ENCODE peak calls at places on chromosomes 13 and 19, in four cellular contexts. H is PC-3, I is pancreas, X is tibial nerve. G is an unnamed sample.

GRCh38 chr13:30585748-30586262 is 31.9 kb upstream of the USPL1 start:
- DNase-seq in H (peak; percentile 89), I (no peak), X (no peak), G (no peak)

GRCh38 chr13:79448413-79448812 is 32.5 kb upstream of the NDFIP2 start:
- DNase-seq in H (no peak), I (no peak), X (no peak), G (no peak)

GRCh38 chr13:113820813-113821651 is 42.8 kb downstream of the GAS6 start:
- DNase-seq in H (peak; percentile 82), I (no peak), X (peak; percentile 73), G (peak; percentile 62)

GRCh38 chr13:50594276-50594970 is 249.1 kb downstream of the DLEU7 start:
- DNase-seq in H (no peak), I (no peak), X (no peak), G (no peak)

GRCh38 chr13:51004918-51005460 is 95.4 kb downstream of the RNASEH2B start:
- DNase-seq in H (no peak), I (no peak), X (no peak), G (no peak)

GRCh38 chr19:46717716-46718143 is 816 bp upstream of the PRKD2 start:
- DNase-seq in H (no peak), I (no peak), X (no peak), G (no peak)

GRCh38 chr19:51702103-51702753 is 9.1 kb downstream of the SPACA6 start:
- DNase-seq in H (peak; percentile 54), I (peak; percentile 91), X (peak; percentile 88), G (peak; percentile 35)

GRCh38 chr13:99812611-99813010 is 159.0 kb downstream of the ZIC5 start:
- DNase-seq in H (peak; percentile 35), I (no peak), X (no peak), G (peak; percentile 92)

GRCh38 chr13:99847318-99847750 is 124.2 kb downstream of the ZIC5 start:
- DNase-seq in H (no peak), I (no peak), X (no peak), G (no peak)

GRCh38 chr13:101845501-101846012 is 393.1 kb downstream of the ITGBL1 start:
- DNase-seq in H (peak; percentile 22), I (no peak), X (no peak), G (no peak)

GRCh38 chr19:12365094-12365371 is 450 bp downstream of the ZNF442 start:
- DNase-seq in H (peak; percentile 18), I (no peak), X (no peak), G (no peak)

GRCh38 chr13:80276371-80277289 is 64.3 kb downstream of the SPRY2 start:
- DNase-seq in H (peak; percentile 9), I (no peak), X (peak; percentile 9), G (peak; percentile 56)

DNA sequence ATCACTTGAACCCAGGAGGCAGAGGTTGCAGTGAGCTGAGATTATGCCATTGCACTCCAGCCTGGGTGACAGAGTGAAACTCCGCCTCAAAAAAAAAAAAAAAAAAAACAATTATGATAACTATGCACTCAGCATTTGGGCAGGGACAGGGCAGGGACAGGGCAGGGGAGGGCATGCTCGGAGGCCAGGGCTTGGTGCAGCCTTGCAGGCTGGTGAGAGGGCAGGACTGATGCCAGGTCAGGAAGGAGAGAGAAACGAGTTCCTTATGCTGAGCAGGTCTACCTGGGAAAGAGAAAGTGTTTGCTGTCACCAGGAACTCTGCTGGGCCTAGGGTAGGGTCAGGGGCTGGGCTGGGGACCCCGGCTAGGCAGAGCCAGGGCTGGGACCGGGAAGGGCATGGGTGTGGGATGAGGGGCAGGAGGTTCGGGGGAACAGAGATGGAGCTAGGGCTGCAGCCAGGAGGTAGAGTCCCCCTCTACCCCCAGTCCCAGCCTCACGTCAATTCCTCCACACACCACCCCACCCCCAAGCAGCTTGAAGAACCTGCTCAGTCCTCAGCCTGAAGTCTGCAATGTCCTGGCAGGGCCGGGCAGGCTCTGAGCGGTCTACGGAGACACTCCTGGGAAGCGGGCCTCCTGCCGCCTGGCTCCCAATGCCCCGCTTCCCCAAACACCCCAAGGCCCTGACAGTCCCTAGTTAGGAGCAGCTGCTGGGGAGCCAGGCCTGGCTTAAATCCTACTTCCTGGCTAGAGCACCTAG is 2.8 kb downstream of the FXYD3 start:
- DNase-seq in H (no peak), I (no peak), X (no peak), G (no peak)
- H3K4me3 ChIP-seq in H (no peak overlapping the region), I (no peak overlapping the region), X (no peak overlapping the region), G (no peak overlapping the region)

DNA sequence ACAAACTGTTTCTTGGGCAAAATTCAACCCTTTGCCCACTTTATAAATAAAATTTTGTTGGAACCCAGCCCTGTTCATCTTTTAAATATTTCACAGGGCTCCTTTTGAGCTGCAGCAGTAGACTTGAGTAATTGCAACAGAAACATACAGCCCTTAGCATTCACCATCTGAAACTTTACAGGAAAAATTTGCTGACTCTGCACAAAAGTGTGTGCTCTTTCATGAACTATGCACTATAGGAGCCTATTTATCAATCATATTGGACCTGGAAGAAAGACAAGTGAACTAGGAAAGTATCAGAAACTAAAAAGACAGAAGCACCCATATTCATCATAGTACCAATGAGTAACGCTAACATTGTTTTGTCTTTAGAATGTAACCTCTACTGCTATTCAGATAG is 406.9 kb upstream of the SLC10A2 start:
- DNase-seq in H (no peak), I (no peak), X (no peak), G (no peak)
- TF ChIP-seq CTCF in H (no peak), I (no peak), X (no peak), G (no peak)

DNA sequence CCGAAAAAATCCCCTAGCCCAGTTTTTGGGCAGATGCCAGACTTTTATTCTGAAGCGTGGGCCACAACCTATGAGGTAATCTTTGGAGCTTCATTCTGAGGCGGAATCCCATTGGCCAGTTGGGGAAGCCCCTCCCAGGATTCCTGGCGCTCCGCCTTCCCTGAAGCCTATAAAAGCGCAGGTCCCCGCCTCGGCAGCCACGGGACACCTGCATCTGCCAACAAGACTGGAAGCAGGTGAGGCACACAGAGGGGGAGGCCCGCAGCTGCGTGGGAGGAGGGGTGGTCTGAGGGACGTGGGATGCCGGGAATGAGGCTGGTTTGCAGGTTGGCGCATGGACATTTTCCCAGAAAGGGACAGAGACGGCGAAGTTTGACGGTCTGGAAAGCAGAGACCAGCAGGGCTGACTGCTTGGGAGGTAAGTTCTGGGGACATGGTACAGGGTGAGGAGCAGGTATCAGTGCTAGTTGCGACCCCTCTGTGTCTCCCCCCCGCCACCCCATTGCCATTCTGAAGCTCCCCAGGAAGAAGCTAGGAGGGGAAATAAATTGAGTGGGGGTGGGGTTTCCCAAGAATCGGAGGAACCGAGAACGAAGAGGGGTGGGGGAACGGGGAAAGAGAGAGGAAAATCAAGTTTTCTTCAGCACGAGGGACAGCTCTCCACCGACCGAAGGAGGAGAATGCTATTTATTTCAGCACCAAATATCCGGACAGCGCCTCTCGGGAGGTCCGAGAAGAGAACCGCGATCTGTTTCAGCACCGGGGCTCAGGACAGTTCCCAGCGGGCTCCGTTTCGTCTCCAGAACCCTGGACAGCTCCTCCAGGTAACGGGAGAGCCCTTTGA is 22.4 kb upstream of the FEM1A start:
- DNase-seq in H (peak; percentile 97), I (peak; percentile 87), X (peak; percentile 78), G (peak; percentile 63)
- H3K4me3 ChIP-seq in H (no peak overlapping the region), I (no peak overlapping the region), X (no peak overlapping the region), G (no peak overlapping the region)

GRCh38 chr19:48103922-48104321 is 6.7 kb downstream of the PLA2G4C start:
- DNase-seq in H (no peak), I (no peak), X (no peak), G (no peak)
- TF ChIP-seq CTCF in H (no peak), I (no peak), X (no peak), G (no peak)

GRCh38 chr13:70107498-70108271 is at the start of gene ATXN8OS:
- DNase-seq in H (no peak), I (peak; percentile 54), X (no peak), G (no peak)

GRCh38 chr13:70108276-70108845 is at the start of gene KLHL1:
- DNase-seq in H (no peak), I (no peak), X (no peak), G (no peak)

GRCh38 chr13:70104481-70104880 is 3.1 kb upstream of the ATXN8OS start:
- DNase-seq in H (no peak), I (no peak), X (no peak), G (no peak)

GRCh38 chr13:70107125-70107497 is 515 bp upstream of the ATXN8OS start:
- DNase-seq in H (no peak), I (no peak), X (no peak), G (no peak)
- H3K4me3 ChIP-seq in H (no peak overlapping the region), I (no peak overlapping the region), X (no peak overlapping the region), G (peak overlapping the region; percentile 47)

DNA sequence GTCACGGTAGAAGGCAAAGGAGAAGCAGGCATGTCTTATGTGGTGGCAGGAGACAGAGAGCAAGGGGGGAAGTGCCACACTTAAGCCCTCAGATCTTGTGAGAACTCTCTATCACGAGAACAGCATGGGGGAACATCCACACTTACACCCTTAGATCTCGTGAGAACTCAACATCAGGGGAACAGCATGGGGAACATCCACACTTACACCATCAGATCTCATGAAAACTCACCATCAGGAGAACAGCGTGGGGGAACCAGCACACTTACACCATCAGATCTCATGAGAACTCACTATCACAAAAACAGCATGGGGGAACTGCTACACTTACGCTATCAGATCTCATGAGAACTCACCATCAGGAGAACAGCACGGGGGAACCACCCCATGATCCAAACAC is 445.0 kb downstream of the MYO16 start:
- DNase-seq in H (no peak), I (no peak), X (no peak), G (no peak)
- TF ChIP-seq CTCF in H (no peak), I (no peak), X (no peak), G (no peak)

GRCh38 chr13:32067149-32067961 is 35.8 kb downstream of the FRY start:
- DNase-seq in H (no peak), I (no peak), X (no peak), G (no peak)

GRCh38 chr13:32059511-32059984 is 28.0 kb downstream of the FRY start:
- DNase-seq in H (no peak), I (no peak), X (no peak), G (no peak)

GRCh38 chr13:32068255-32068654 is 36.7 kb downstream of the FRY start:
- DNase-seq in H (peak; percentile 7), I (no peak), X (no peak), G (no peak)

GRCh38 chr13:32060319-32060924 is 28.8 kb downstream of the FRY start:
- DNase-seq in H (no peak), I (no peak), X (no peak), G (no peak)

DNA sequence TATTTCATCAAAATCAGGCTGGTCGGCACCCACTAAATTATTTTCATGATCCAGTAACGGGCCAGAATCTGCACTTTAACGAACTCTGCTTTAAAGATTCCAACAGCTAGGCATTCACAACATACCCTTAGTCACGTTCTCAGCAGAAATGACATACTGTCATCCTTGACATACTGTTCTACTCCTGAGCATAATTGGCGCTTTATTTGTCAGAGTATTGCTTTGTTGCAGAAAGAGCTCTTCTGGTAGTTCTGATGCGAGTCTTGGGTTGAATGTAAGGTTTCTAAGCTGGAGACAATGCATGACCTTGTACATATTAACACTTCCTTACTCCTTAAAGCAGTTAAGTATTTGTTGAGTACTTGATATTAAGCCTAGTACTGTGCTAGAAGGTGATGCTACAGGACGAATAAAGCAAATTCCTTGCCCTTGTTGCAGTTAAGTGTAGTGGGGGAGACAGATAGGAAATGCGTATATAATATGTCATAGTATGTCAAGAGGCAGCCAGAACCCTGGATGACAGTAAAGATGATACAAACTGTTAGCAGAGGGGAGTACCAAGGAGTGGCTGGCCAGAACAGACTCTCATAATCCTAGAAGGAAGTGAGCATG is 32.2 kb downstream of the FRY start:
- DNase-seq in H (no peak), I (no peak), X (no peak), G (no peak)
- H3K4me3 ChIP-seq in H (no peak overlapping the region), I (no peak overlapping the region), X (no peak overlapping the region), G (no peak overlapping the region)

GRCh38 chr13:69306766-69307165 is 800.9 kb upstream of the ATXN8OS start:
- DNase-seq in H (no peak), I (no peak), X (no peak), G (no peak)
- TF ChIP-seq CTCF in H (no peak), I (no peak), X (no peak), G (no peak)

GRCh38 chr19:45664575-45664974 is 3.4 kb upstream of the GIPR start:
- DNase-seq in H (no peak), I (no peak), X (no peak), G (no peak)
- H3K4me3 ChIP-seq in H (no peak overlapping the region), I (no peak overlapping the region), X (no peak overlapping the region), G (no peak overlapping the region)